ENCODE peak calls at places on chromosome 17, in seven cellular contexts. Z is DMS53; Y is C1 segment of cervical spinal cord; J is psoas muscle; H is bronchial epithelial cell; M is effector memory CD4-positive, alpha-beta T cell; W is stimulated activated CD8-positive, alpha-beta memory T cell treated with anti-CD3 and anti-CD28 coated beads, Interleukin-4, amount 100 ng/mL, for 24 hours. K is an unnamed sample.

GRCh38 chr17:21025446-21025845 is 17.4 kb downstream of the USP22 start:
- DNase-seq in Z (no peak), Y (no peak), J (no peak), H (peak), M (no peak), W (no peak), K (no peak)

GRCh38 chr17:71802663-71803062 is 318.2 kb upstream of the SOX9 start:
- DNase-seq in Z (no peak), Y (no peak), J (no peak), H (no peak), M (no peak), W (no peak), K (no peak)

GRCh38 chr17:15260376-15261062 is 4.6 kb downstream of the PMP22 start:
- DNase-seq in Z (peak), Y (peak), J (peak), H (peak), M (peak), W (peak), K (peak)

GRCh38 chr17:13102477-13102876 is 84.7 kb upstream of the ELAC2 start:
- DNase-seq in Z (no peak), Y (no peak), J (no peak), H (no peak), M (no peak), W (no peak), K (no peak)

GRCh38 chr17:80961516-80961915 is 30.1 kb upstream of the CHMP6 start:
- DNase-seq in Z (no peak), Y (no peak), J (peak), H (no peak), M (no peak), W (no peak), K (peak)

GRCh38 chr17:43573579-43574321 is 27.6 kb upstream of the ETV4 start:
- DNase-seq in Z (no peak), Y (no peak), J (no peak), H (no peak), M (no peak), W (no peak), K (peak)

GRCh38 chr17:29722411-29723198 is 99.9 kb upstream of the CORO6 start:
- DNase-seq in Z (peak), Y (no peak), J (no peak), H (peak), M (no peak), W (no peak), K (no peak)

GRCh38 chr17:35660902-35661301 is 70.5 kb upstream of the RASL10B start:
- DNase-seq in Z (no peak), Y (no peak), J (no peak), H (no peak), M (no peak), W (no peak), K (peak)

GRCh38 chr17:15464629-15465028 is 2.8 kb downstream of the CDRT4 start:
- DNase-seq in Z (no peak), Y (no peak), J (no peak), H (no peak), M (no peak), W (no peak), K (no peak)

GRCh38 chr17:20103454-20104448 is 94.6 kb downstream of the SPECC1 start:
- DNase-seq in Z (no peak), Y (no peak), J (no peak), H (no peak), M (no peak), W (no peak), K (no peak)

GRCh38 chr17:55816532-55817272 is 65.9 kb downstream of the PCTP start:
- DNase-seq in Z (no peak), Y (no peak), J (no peak), H (no peak), M (no peak), W (no peak), K (peak)

GRCh38 chr17:74972973-74973328 is 392 bp upstream of the HID1 start:
- DNase-seq in Z (no peak), Y (no peak), J (no peak), H (no peak), M (no peak), W (no peak), K (no peak)

GRCh38 chr17:68053237-68054030 is 17.9 kb downstream of the KPNA2 start:
- DNase-seq in Z (no peak), Y (no peak), J (peak), H (no peak), M (no peak), W (no peak), K (no peak)

GRCh38 chr17:40311575-40311974 is 2.6 kb downstream of the RARA start:
- DNase-seq in Z (no peak), Y (no peak), J (peak), H (no peak), M (no peak), W (no peak), K (peak)

GRCh38 chr17:5254903-5255521 is 20.4 kb upstream of the SCIMP start:
- DNase-seq in Z (no peak), Y (no peak), J (no peak), H (no peak), M (no peak), W (no peak), K (no peak)

GRCh38 chr17:83192161-83192788 is 112.9 kb downstream of the METRNL start:
- DNase-seq in Z (no peak), Y (no peak), J (peak), H (no peak), M (no peak), W (no peak), K (no peak)

GRCh38 chr17:65743313-65743665 is 181.8 kb upstream of the AXIN2 start:
- DNase-seq in Z (no peak), Y (no peak), J (no peak), H (no peak), M (no peak), W (no peak), K (no peak)

GRCh38 chr17:60102632-60103047 is 23.9 kb upstream of the HEATR6 start:
- DNase-seq in Z (peak), Y (no peak), J (peak), H (peak), M (no peak), W (no peak), K (no peak)

GRCh38 chr17:79845601-79845949 is 6.3 kb upstream of the CBX4 start:
- DNase-seq in Z (peak), Y (no peak), J (no peak), H (no peak), M (no peak), W (no peak), K (no peak)